ENCODE peak calls at places on chromosomes 4 and X, in eight cellular contexts. U is A549, J is K562, W is erythroblast, O is lower leg skin, E is IMR-90, X is HCT116, A is heart left ventricle. D is an unnamed sample.

GRCh38 chrX:31331045-31331444 is 259.2 kb upstream of the FTHL17 start:
- DNase-seq in U (no peak), J (no peak), W (no peak), O (no peak), E (no peak), X (no peak), A (no peak), D (no peak)

GRCh38 chrX:129842510-129843208 is 1.0 kb downstream of the ZDHHC9 start:
- DNase-seq in U (no peak), J (no peak), W (peak; percentile 21), O (peak; percentile 15), E (peak; percentile 49), X (no peak), A (no peak), D (no peak)

GRCh38 chrX:154142386-154142785 is 1.7 kb upstream of the OPN1LW start:
- DNase-seq in U (no peak), J (no peak), W (no peak), O (no peak), E (no peak), X (no peak), A (no peak), D (no peak)

GRCh38 chr4:102868153-102868781 is 525 bp upstream of the CISD2 start:
- DNase-seq in U (no peak), J (no peak), W (no peak), O (peak; percentile 27), E (no peak), X (no peak), A (peak; percentile 26), D (no peak)

GRCh38 chrX:138763761-138764160 is 52.2 kb upstream of the FGF13 start:
- DNase-seq in U (no peak), J (no peak), W (no peak), O (no peak), E (no peak), X (no peak), A (no peak), D (no peak)

GRCh38 chr4:71259305-71259704 is 79.5 kb upstream of the SLC4A4 start:
- DNase-seq in U (no peak), J (no peak), W (no peak), O (no peak), E (no peak), X (no peak), A (peak; percentile 52), D (no peak)

GRCh38 chr4:118732591-118733330 is 47.6 kb downstream of the METTL14 start:
- DNase-seq in U (no peak), J (no peak), W (peak; percentile 60), O (no peak), E (peak; percentile 58), X (no peak), A (no peak), D (no peak)

GRCh38 chrX:66731398-66731797 is 92.5 kb upstream of the EDA2R start:
- DNase-seq in U (peak; percentile 1), J (peak; percentile 9), W (peak; percentile 24), O (no peak), E (peak; percentile 33), X (no peak), A (no peak), D (no peak)

GRCh38 chr4:15920723-15921591 is 17.6 kb downstream of the FGFBP1 start:
- DNase-seq in U (peak; percentile 63), J (no peak), W (peak; percentile 2), O (peak; percentile 80), E (peak; percentile 99), X (peak; percentile 89), A (peak; percentile 81), D (no peak)

GRCh38 chr4:19285146-19285545 is 966.6 kb upstream of the SLIT2 start:
- DNase-seq in U (no peak), J (no peak), W (no peak), O (no peak), E (no peak), X (no peak), A (no peak), D (no peak)

GRCh38 chr4:26878729-26879415 is 18.2 kb downstream of the STIM2 start:
- DNase-seq in U (no peak), J (no peak), W (no peak), O (no peak), E (peak; percentile 33), X (no peak), A (no peak), D (no peak)

GRCh38 chr4:17494258-17494657 is 17.6 kb downstream of the QDPR start:
- DNase-seq in U (peak; percentile 6), J (peak; percentile 55), W (peak; percentile 68), O (no peak), E (peak; percentile 78), X (no peak), A (no peak), D (no peak)

GRCh38 chr4:28723371-28723770 is 1862.7 kb downstream of the STIM2 start:
- DNase-seq in U (no peak), J (no peak), W (no peak), O (no peak), E (no peak), X (no peak), A (no peak), D (no peak)

GRCh38 chrX:71989768-71990167 is 79.1 kb downstream of the NHSL2 start:
- DNase-seq in U (no peak), J (no peak), W (no peak), O (no peak), E (peak; percentile 73), X (no peak), A (peak; percentile 40), D (no peak)

GRCh38 chr4:3873446-3874415 is 107.5 kb downstream of the ADRA2C start:
- DNase-seq in U (no peak), J (peak; percentile 42), W (no peak), O (no peak), E (no peak), X (no peak), A (no peak), D (no peak)

GRCh38 chr4:17613761-17614415 is 553 bp upstream of the MED28 start:
- DNase-seq in U (no peak), J (no peak), W (no peak), O (no peak), E (peak; percentile 87), X (no peak), A (no peak), D (no peak)

GRCh38 chr4:35802644-35803043 is 441.7 kb downstream of the ARAP2 start:
- DNase-seq in U (no peak), J (no peak), W (no peak), O (no peak), E (no peak), X (no peak), A (no peak), D (no peak)

DNA sequence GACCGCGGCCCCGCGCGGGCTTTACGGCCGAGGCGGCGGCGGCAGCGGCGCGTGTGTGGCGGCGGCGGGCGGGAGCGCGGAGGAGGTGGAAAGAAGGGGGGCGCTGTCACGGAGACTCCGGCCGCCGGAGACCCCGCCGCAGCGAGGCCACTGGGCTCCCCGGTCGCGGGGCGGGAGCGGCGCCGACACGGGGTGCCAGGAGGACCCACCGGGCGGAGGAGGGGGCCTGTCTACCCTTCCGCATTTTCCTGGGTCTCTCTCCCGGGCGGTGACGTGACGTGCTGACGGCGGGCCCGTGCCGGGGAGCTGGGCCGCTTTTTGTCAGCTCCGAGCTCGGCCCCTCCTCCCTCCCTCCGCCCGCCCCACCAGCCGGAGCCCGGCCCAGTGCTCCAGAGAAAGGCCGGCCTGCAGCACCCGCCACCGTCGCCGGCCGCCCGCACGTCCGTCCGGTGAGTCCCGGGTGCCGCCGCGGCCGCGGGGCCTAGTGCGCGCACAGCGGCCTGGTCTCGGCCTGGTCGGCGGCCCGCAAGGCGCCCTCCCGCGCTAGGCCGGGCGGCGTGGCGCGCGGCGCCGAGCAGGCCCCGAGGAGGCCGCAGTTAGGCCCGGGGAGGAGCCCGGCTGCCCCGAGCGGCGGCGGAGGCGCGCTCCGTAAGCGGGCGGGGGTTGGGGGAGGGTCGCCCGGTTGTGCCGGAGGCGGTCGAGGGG is at the start of gene ZFX:
- DNase-seq in U (no peak), J (peak; percentile 73), W (peak; percentile 84), O (peak; percentile 30), E (peak; percentile 63), X (no peak), A (peak; percentile 84), D (peak; percentile 7)
- TF ChIP-seq POLR2A in U (peak; percentile 17), J (peak; percentile 63), W (peak; percentile 33), O (no peak), E (peak; percentile 32), X (no peak), A (peak; percentile 24), D (no peak)

GRCh38 chrX:39953879-39954278 is 143.9 kb downstream of the BCOR start:
- DNase-seq in U (peak; percentile 69), J (peak; percentile 17), W (no peak), O (peak; percentile 14), E (peak; percentile 81), X (peak; percentile 68), A (peak; percentile 77), D (no peak)
- TF ChIP-seq POLR2A in U (no peak), J (no peak), W (no peak), O (no peak), E (no peak), X (no peak), A (no peak), D (no peak)

GRCh38 chr4:39452860-39453587 is 5.7 kb downstream of the RPL9 start:
- DNase-seq in U (no peak), J (no peak), W (no peak), O (no peak), E (no peak), X (no peak), A (no peak), D (no peak)
- TF ChIP-seq POLR2A in U (no peak), J (peak; percentile 73), W (peak; percentile 24), O (no peak), E (no peak), X (no peak), A (no peak), D (peak; percentile 42)

GRCh38 chr4:74794341-74794801 is at the start of gene BTC:
- DNase-seq in U (peak; percentile 64), J (no peak), W (peak; percentile 3), O (peak; percentile 13), E (no peak), X (peak; percentile 43), A (no peak), D (no peak)

GRCh38 chr4:74789518-74789917 is 4.8 kb downstream of the BTC start:
- DNase-seq in U (no peak), J (no peak), W (no peak), O (no peak), E (no peak), X (no peak), A (no peak), D (no peak)

GRCh38 chr4:74790652-74791051 is 3.7 kb downstream of the BTC start:
- DNase-seq in U (no peak), J (no peak), W (no peak), O (no peak), E (no peak), X (no peak), A (no peak), D (no peak)

GRCh38 chr4:74796631-74797030 is 2.3 kb upstream of the BTC start:
- DNase-seq in U (no peak), J (no peak), W (no peak), O (no peak), E (no peak), X (no peak), A (no peak), D (no peak)

DNA sequence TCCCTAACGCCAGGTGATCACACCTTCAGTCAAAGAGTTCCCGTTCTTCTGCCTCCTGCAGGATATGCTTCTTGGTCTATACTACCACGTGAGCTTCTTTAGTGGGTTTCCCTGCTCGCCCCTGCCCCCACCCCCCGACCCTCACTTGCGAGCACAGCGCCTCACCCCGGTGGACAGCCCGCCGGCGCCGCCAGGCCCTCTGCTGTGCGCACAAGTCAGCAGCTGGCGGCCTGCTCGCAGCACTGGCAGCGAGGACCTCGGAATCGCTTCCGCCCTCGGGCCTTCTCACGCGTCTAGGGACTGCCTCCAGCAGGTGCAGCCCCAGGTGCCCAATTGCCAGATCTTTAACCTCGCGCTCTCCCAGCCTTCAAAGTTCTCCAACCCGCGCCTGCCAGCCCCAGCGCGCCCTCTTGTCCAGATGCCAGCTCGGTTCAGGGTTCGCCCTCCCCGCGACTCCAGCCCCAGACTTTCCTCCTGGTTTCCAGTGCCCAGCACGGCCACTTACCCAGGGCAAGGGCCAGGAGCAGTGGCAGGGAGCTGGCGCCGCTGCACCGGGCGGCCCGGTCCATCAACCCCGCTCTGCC is 474 bp downstream of the BTC start:
- DNase-seq in U (peak; percentile 37), J (no peak), W (no peak), O (peak; percentile 14), E (no peak), X (no peak), A (peak; percentile 29), D (peak; percentile 14)
- TF ChIP-seq POLR2A in U (no peak), J (no peak), W (no peak), O (no peak), E (no peak), X (peak; percentile 27), A (no peak), D (no peak)

D was measured in GM12891.